ENCODE peak calls at places on chromosomes 1 and 21, in nine cellular contexts. J is adrenal gland, Z is upper lobe of left lung, E is psoas muscle, K is left ventricle myocardium inferior, H is A549, S is spleen, V is pancreas, A is heart left ventricle. U is an unnamed sample. For H3K4me1, the result is how much of the 10 kb centered on the place peaks cover.

GRCh38 chr1:168794057-168794456 is 65.1 kb upstream of the DPT start:
- DNase-seq in J (no peak), Z (no peak), E (no peak), K (no peak), H (no peak), S (no peak), V (no peak), A (no peak), U (no peak)

GRCh38 chr1:155236451-155236850 is 18.8 kb downstream of the ENTREP3 start:
- DNase-seq in J (no peak), Z (no peak), E (no peak), K (no peak), H (no peak), S (no peak), V (no peak), A (no peak), U (no peak)

GRCh38 chr1:184025242-184025675 is 12.3 kb downstream of the COLGALT2 start:
- DNase-seq in J (no peak), Z (no peak), E (peak), K (no peak), H (no peak), S (no peak), V (no peak), A (peak), U (no peak)

GRCh38 chr21:42232176-42232825 is 13.4 kb downstream of the ABCG1 start:
- DNase-seq in J (no peak), Z (no peak), E (no peak), K (no peak), H (no peak), S (peak), V (no peak), A (no peak), U (peak)

GRCh38 chr1:212012034-212012740 is 23.2 kb downstream of the INTS7 start:
- DNase-seq in J (peak), Z (no peak), E (peak), K (peak), H (peak), S (peak), V (no peak), A (peak), U (peak)

GRCh38 chr1:109790735-109791494 is 27.2 kb upstream of the EPS8L3 start:
- DNase-seq in J (peak), Z (no peak), E (peak), K (peak), H (no peak), S (peak), V (no peak), A (peak), U (peak)

GRCh38 chr1:117174851-117175250 is 35.9 kb downstream of the VTCN1 start:
- DNase-seq in J (no peak), Z (no peak), E (no peak), K (no peak), H (no peak), S (no peak), V (no peak), A (no peak), U (no peak)

GRCh38 chr1:52632732-52633290 is at the start of gene SHISAL2A:
- DNase-seq in J (peak), Z (peak), E (peak), K (peak), H (no peak), S (peak), V (peak), A (peak), U (peak)

GRCh38 chr21:29105218-29105617 is 25.2 kb upstream of the MAP3K7CL start:
- DNase-seq in J (no peak), Z (no peak), E (no peak), K (no peak), H (no peak), S (no peak), V (no peak), A (no peak), U (no peak)

GRCh38 chr1:47669081-47669585 is 231.3 kb downstream of the FOXD2 start:
- DNase-seq in J (no peak), Z (no peak), E (no peak), K (no peak), H (no peak), S (peak), V (no peak), A (no peak), U (no peak)

GRCh38 chr1:76289692-76290091 is 215.1 kb downstream of the ST6GALNAC3 start:
- DNase-seq in J (no peak), Z (no peak), E (no peak), K (no peak), H (no peak), S (no peak), V (no peak), A (no peak), U (no peak)

GRCh38 chr21:36602735-36603134 is 96.2 kb upstream of the SIM2 start:
- DNase-seq in J (no peak), Z (no peak), E (no peak), K (no peak), H (no peak), S (no peak), V (no peak), A (no peak), U (no peak)

GRCh38 chr1:180040034-180040433 is 85.4 kb downstream of the CEP350 start:
- DNase-seq in J (no peak), Z (no peak), E (no peak), K (no peak), H (no peak), S (no peak), V (no peak), A (no peak), U (no peak)

GRCh38 chr21:32102426-32102825 is 176.4 kb downstream of the MIS18A start:
- DNase-seq in J (no peak), Z (no peak), E (no peak), K (no peak), H (no peak), S (no peak), V (no peak), A (no peak), U (no peak)

GRCh38 chr1:74731399-74732052 is 1.3 kb downstream of the CRYZ start:
- DNase-seq in J (no peak), Z (no peak), E (no peak), K (no peak), H (peak), S (no peak), V (no peak), A (no peak), U (no peak)

GRCh38 chr1:241139047-241139446 is 218.0 kb downstream of the RGS7 start:
- DNase-seq in J (no peak), Z (no peak), E (no peak), K (no peak), H (no peak), S (no peak), V (no peak), A (no peak), U (no peak)

GRCh38 chr21:38171723-38172344 is 85.0 kb upstream of the KCNJ15 start:
- DNase-seq in J (peak), Z (no peak), E (no peak), K (no peak), H (no peak), S (no peak), V (no peak), A (no peak), U (no peak)

GRCh38 chr1:32438136-32438535 is 26.7 kb upstream of the ZBTB8B start:
- DNase-seq in J (no peak), Z (no peak), E (no peak), K (no peak), H (no peak), S (no peak), V (no peak), A (no peak), U (no peak)

GRCh38 chr1:218507355-218508002 is 162.3 kb downstream of the TGFB2 start:
- DNase-seq in J (no peak), Z (no peak), E (no peak), K (no peak), H (no peak), S (no peak), V (no peak), A (no peak), U (no peak)

GRCh38 chr1:150874455-150875196 is 1.8 kb downstream of the ARNT start:
- DNase-seq in J (no peak), Z (no peak), E (no peak), K (no peak), H (no peak), S (no peak), V (no peak), A (no peak), U (no peak)

GRCh38 chr1:193014354-193014753 is 44.8 kb downstream of the UCHL5 start:
- DNase-seq in J (no peak), Z (no peak), E (no peak), K (no peak), H (no peak), S (no peak), V (no peak), A (no peak), U (no peak)

GRCh38 chr1:111032295-111032897 is 68.7 kb upstream of the LRIF1 start:
- DNase-seq in J (no peak), Z (no peak), E (no peak), K (no peak), H (peak), S (no peak), V (no peak), A (no peak), U (no peak)

GRCh38 chr1:36481771-36482723 is 666 bp downstream of the CSF3R start:
- DNase-seq in J (no peak), Z (no peak), E (no peak), K (no peak), H (no peak), S (peak), V (no peak), A (no peak), U (no peak)

GRCh38 chr21:45417256-45417950 is 12.4 kb downstream of the COL18A1 start:
- DNase-seq in J (peak), Z (peak), E (peak), K (peak), H (no peak), S (peak), V (peak), A (peak), U (peak)

GRCh38 chr1:233982827-233983518 is 78.5 kb downstream of the SLC35F3 start:
- DNase-seq in J (no peak), Z (no peak), E (no peak), K (no peak), H (no peak), S (no peak), V (no peak), A (no peak), U (no peak)

GRCh38 chr1:158570480-158570879 is at the start of gene OR6P1:
- DNase-seq in J (no peak), Z (no peak), E (no peak), K (no peak), H (no peak), S (no peak), V (no peak), A (no peak), U (no peak)

GRCh38 chr1:36455386-36455785 is 5.1 kb upstream of the OSCP1 start:
- DNase-seq in J (no peak), Z (no peak), E (no peak), K (no peak), H (no peak), S (peak), V (no peak), A (no peak), U (no peak)

GRCh38 chr1:178243890-178244289 is 150.0 kb downstream of the RASAL2 start:
- DNase-seq in J (no peak), Z (no peak), E (no peak), K (no peak), H (no peak), S (no peak), V (no peak), A (no peak), U (no peak)

GRCh38 chr1:181485276-181486097 is 2.2 kb downstream of the CACNA1E start:
- DNase-seq in J (no peak), Z (peak), E (no peak), K (no peak), H (no peak), S (peak), V (peak), A (no peak), U (peak)

DNA sequence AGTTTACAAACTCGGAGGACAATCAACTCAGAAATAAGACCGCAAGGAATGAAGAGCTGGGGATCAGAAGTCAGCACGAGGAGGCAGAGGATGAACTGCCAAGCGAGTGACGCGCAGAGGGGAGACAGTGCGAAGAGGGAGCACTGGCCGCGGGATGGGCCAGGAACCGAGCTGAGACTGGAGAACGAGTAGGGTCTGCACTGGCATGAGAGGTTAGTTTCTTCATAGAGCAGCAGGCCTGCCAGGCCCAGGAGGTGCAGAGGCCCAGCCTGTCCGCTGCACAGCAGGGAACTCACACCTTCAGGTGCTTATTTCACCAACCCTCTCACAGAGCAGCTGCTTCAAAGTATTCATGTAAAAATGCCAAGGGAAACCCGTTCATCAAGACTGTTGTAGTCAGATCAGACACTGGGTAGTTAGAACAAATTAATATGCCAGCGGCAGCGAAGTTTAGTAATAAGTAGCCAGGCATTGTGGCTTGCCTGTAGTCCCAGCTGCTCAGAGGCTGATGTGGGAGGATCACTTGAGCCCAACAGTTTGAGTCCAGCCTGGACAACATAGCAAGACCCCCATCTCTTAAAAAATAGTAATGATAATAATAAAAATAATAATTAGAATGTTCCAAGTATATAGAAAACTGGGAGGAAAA is 144.5 kb downstream of the SLC45A1 start:
- DNase-seq in J (no peak), Z (peak), E (no peak), K (no peak), H (no peak), S (no peak), V (no peak), A (no peak), U (no peak)
- H3K4me1 ChIP-seq in J (under half), Z (half or more), E (under half), K (half or more), H (under half), S (half or more), V (under half), A (half or more), U (half or more)

GRCh38 chr1:50265790-50266314 is 157.1 kb downstream of the ELAVL4 start:
- DNase-seq in J (no peak), Z (no peak), E (peak), K (no peak), H (no peak), S (no peak), V (no peak), A (peak), U (no peak)

GRCh38 chr1:50270926-50271325 is 152.3 kb downstream of the DMRTA2 start:
- DNase-seq in J (no peak), Z (no peak), E (no peak), K (no peak), H (no peak), S (no peak), V (no peak), A (no peak), U (no peak)

GRCh38 chr1:50271337-50271736 is 151.9 kb downstream of the DMRTA2 start:
- DNase-seq in J (no peak), Z (peak), E (no peak), K (peak), H (no peak), S (no peak), V (no peak), A (no peak), U (no peak)

GRCh38 chr1:50268049-50268448 is 155.2 kb downstream of the DMRTA2 start:
- DNase-seq in J (no peak), Z (no peak), E (no peak), K (no peak), H (no peak), S (no peak), V (no peak), A (no peak), U (no peak)

DNA sequence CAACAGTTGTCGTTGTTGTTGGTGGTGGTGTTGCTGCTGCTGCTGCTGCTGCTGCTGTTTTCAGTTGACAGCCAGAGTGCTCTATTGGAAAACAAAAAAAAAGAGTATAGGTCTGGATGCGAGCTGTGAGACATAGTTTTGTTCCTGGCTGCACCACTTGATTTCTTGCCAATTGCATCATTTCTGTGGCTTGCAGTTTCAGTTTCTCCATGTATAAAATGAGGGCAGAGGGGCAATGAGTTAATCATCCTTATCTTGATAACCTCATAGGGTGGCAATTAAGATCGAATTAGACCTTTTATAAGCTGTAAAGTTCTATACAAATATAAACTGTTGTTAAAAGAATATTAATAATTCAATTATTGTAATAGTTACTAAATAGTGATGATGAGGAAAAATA is 156.7 kb downstream of the DMRTA2 start:
- DNase-seq in J (no peak), Z (no peak), E (no peak), K (no peak), H (no peak), S (no peak), V (no peak), A (no peak), U (no peak)
- H3K27ac ChIP-seq in J (no peak), Z (no peak), E (peak), K (peak), H (no peak), S (no peak), V (no peak), A (no peak), U (no peak)

GRCh38 chr1:42943166-42943565 is 15.5 kb downstream of the SLC2A1 start:
- DNase-seq in J (peak), Z (no peak), E (no peak), K (peak), H (no peak), S (peak), V (peak), A (peak), U (peak)
- H3K4me1 ChIP-seq in J (under half), Z (half or more), E (under half), K (half or more), H (half or more), S (half or more), V (under half), A (half or more), U (half or more)

GRCh38 chr1:167683226-167683625 is 38.6 kb upstream of the MPZL1 start:
- DNase-seq in J (no peak), Z (no peak), E (no peak), K (no peak), H (no peak), S (no peak), V (no peak), A (no peak), U (no peak)
- H3K27ac ChIP-seq in J (no peak), Z (peak), E (peak), K (peak), H (no peak), S (no peak), V (no peak), A (peak), U (no peak)

GRCh38 chr1:60063561-60063960 is 10.0 kb downstream of the C1orf87 start:
- DNase-seq in J (no peak), Z (no peak), E (no peak), K (no peak), H (no peak), S (no peak), V (no peak), A (no peak), U (no peak)
- H3K4me1 ChIP-seq in J (under half), Z (under half), E (under half), K (under half), H (under half), S (under half), V (under half), A (under half), U (under half)

U was measured in lower lobe of right lung.